ENCODE peak calls at places on chromosomes 12 and 14, in seven cellular contexts. One of them, this sample, is unnamed.

GRCh38 chr12:28035483-28035882 is 63.0 kb upstream of the PTHLH start:
- DNase-seq in HEK293T: no peak
- DNase-seq in NCI-H1092: no peak
- DNase-seq in amniotic epithelial cell: peak; percentile 68
- DNase-seq in dorsolateral prefrontal cortex: no peak
- DNase-seq in activated gamma-delta T cell treated with Interleukin-2 at 50 U/mL for 16 hours: no peak
- DNase-seq in WERI-Rb-1: no peak
- DNase-seq in this sample: no peak

GRCh38 chr12:9751204-9752144 is 9.2 kb downstream of the CD69 start:
- DNase-seq in WERI-Rb-1: no peak
- DNase-seq in HEK293T: no peak
- DNase-seq in NCI-H1092: no peak
- DNase-seq in amniotic epithelial cell: peak; percentile 55
- DNase-seq in activated gamma-delta T cell treated with Interleukin-2 at 50 U/mL for 16 hours: no peak
- DNase-seq in dorsolateral prefrontal cortex: no peak
- DNase-seq in this sample: no peak

GRCh38 chr12:49334226-49334625 is 2.8 kb downstream of the C1QL4 start:
- DNase-seq in HEK293T: no peak
- DNase-seq in NCI-H1092: no peak
- DNase-seq in WERI-Rb-1: no peak
- DNase-seq in activated gamma-delta T cell treated with Interleukin-2 at 50 U/mL for 16 hours: no peak
- DNase-seq in dorsolateral prefrontal cortex: no peak
- DNase-seq in amniotic epithelial cell: no peak
- DNase-seq in this sample: no peak

GRCh38 chr12:4909397-4909733 is 340 bp upstream of the KCNA1 start:
- DNase-seq in activated gamma-delta T cell treated with Interleukin-2 at 50 U/mL for 16 hours: no peak
- DNase-seq in dorsolateral prefrontal cortex: no peak
- DNase-seq in HEK293T: peak; percentile 34
- DNase-seq in amniotic epithelial cell: no peak
- DNase-seq in NCI-H1092: no peak
- DNase-seq in WERI-Rb-1: no peak
- DNase-seq in this sample: no peak

GRCh38 chr14:94665121-94665520 is 52.9 kb downstream of the SERPINA3 start:
- DNase-seq in amniotic epithelial cell: peak; percentile 43
- DNase-seq in HEK293T: no peak
- DNase-seq in dorsolateral prefrontal cortex: no peak
- DNase-seq in WERI-Rb-1: no peak
- DNase-seq in activated gamma-delta T cell treated with Interleukin-2 at 50 U/mL for 16 hours: no peak
- DNase-seq in NCI-H1092: no peak
- DNase-seq in this sample: no peak

GRCh38 chr14:100410056-100410565 is 87.0 kb downstream of the SLC25A47 start:
- DNase-seq in amniotic epithelial cell: peak; percentile 66
- DNase-seq in dorsolateral prefrontal cortex: no peak
- DNase-seq in activated gamma-delta T cell treated with Interleukin-2 at 50 U/mL for 16 hours: no peak
- DNase-seq in HEK293T: no peak
- DNase-seq in NCI-H1092: no peak
- DNase-seq in WERI-Rb-1: no peak
- DNase-seq in this sample: no peak

GRCh38 chr14:36662543-36663403 is 1.1 kb downstream of the PAX9 start:
- DNase-seq in dorsolateral prefrontal cortex: no peak
- DNase-seq in amniotic epithelial cell: no peak
- DNase-seq in activated gamma-delta T cell treated with Interleukin-2 at 50 U/mL for 16 hours: no peak
- DNase-seq in WERI-Rb-1: no peak
- DNase-seq in NCI-H1092: peak; percentile 22
- DNase-seq in HEK293T: no peak
- DNase-seq in this sample: peak; percentile 65

GRCh38 chr12:2291182-2291832 is 238.5 kb downstream of the CACNA1C start:
- DNase-seq in NCI-H1092: no peak
- DNase-seq in dorsolateral prefrontal cortex: no peak
- DNase-seq in WERI-Rb-1: peak; percentile 48
- DNase-seq in HEK293T: peak; percentile 82
- DNase-seq in amniotic epithelial cell: peak; percentile 51
- DNase-seq in activated gamma-delta T cell treated with Interleukin-2 at 50 U/mL for 16 hours: peak; percentile 20
- DNase-seq in this sample: no peak

GRCh38 chr12:6460751-6461371 is 9.0 kb downstream of the TAPBPL start:
- DNase-seq in HEK293T: no peak
- DNase-seq in amniotic epithelial cell: no peak
- DNase-seq in dorsolateral prefrontal cortex: no peak
- DNase-seq in NCI-H1092: no peak
- DNase-seq in WERI-Rb-1: no peak
- DNase-seq in activated gamma-delta T cell treated with Interleukin-2 at 50 U/mL for 16 hours: no peak
- DNase-seq in this sample: no peak